ENCODE peak calls at places on chromosomes 13 and 19, in four cellular contexts. V is stimulated activated CD4-positive, alpha-beta T cell treated with anti-CD3 and anti-CD28 coated beads, Interleukin-4, amount 100 ng/mL, for 1 hour; S is renal cortical epithelial cell; R is IMR-90. N is an unnamed sample.

GRCh38 chr13:66657165-66657895 is 572.8 kb downstream of the PCDH9 start:
- DNase-seq in R (peak; percentile 98), S (peak; percentile 98), V (no peak), N (peak; percentile 99)

GRCh38 chr13:28301839-28302238 is 163.5 kb downstream of the PAN3 start:
- DNase-seq in S (no peak), V (no peak), R (no peak), N (no peak)

GRCh38 chr19:45852145-45852750 is 10.7 kb downstream of the SYMPK start:
- DNase-seq in V (no peak), R (no peak), S (no peak), N (no peak)

GRCh38 chr19:2767688-2768087 is 15.4 kb downstream of the SGTA start:
- DNase-seq in V (no peak), S (no peak), R (no peak), N (no peak)

GRCh38 chr19:39506944-39507714 is 7.8 kb upstream of the SELENOV start:
- DNase-seq in R (peak; percentile 67), S (no peak), V (peak; percentile 66), N (peak; percentile 67)

GRCh38 chr13:59409211-59409610 is 754.5 kb downstream of the DIAPH3 start:
- DNase-seq in R (peak; percentile 58), S (no peak), V (no peak), N (peak; percentile 45)

GRCh38 chr13:49374585-49375290 is 69.1 kb downstream of the CAB39L start:
- DNase-seq in S (peak; percentile 88), V (no peak), R (peak; percentile 87), N (peak; percentile 70)

GRCh38 chr19:4803736-4804695 is 12.5 kb downstream of the FEM1A start:
- DNase-seq in R (peak; percentile 37), V (peak; percentile 67), S (no peak), N (peak; percentile 44)

GRCh38 chr13:97743946-97744345 is 209.5 kb upstream of the IPO5 start:
- DNase-seq in S (no peak), V (no peak), R (no peak), N (peak; percentile 63)

GRCh38 chr13:113437408-113438010 is 15.8 kb downstream of the ADPRHL1 start:
- DNase-seq in V (no peak), S (no peak), R (peak; percentile 7), N (no peak)

N was measured in fibroblast of pulmonary artery.